ENCODE peak calls at places on chromosomes 3 and 15, in four cellular contexts. D, C, E and X are unnamed samples.

GRCh38 chr15:25931846-25932245 is 68.7 kb upstream of the ATP10A start:
- DNase-seq in C (peak; percentile 7), E (no peak), D (no peak), X (no peak)

GRCh38 chr3:60588806-60589205 is 662.4 kb downstream of the FHIT start:
- DNase-seq in C (peak; percentile 54), E (peak; percentile 38), D (peak; percentile 39), X (peak; percentile 3)

GRCh38 chr3:30747771-30748281 is 141.4 kb downstream of the TGFBR2 start:
- DNase-seq in E (no peak), D (peak; percentile 56), C (peak; percentile 70), X (peak; percentile 6)

GRCh38 chr3:14487821-14488220 is 52.3 kb downstream of the GRIP2 start:
- DNase-seq in C (no peak), E (no peak), D (no peak), X (no peak)

GRCh38 chr3:117622130-117622841 is 912.7 kb downstream of the TUSC7 start:
- DNase-seq in C (peak; percentile 87), E (no peak), D (peak; percentile 74), X (peak; percentile 1)

GRCh38 chr3:177893321-177893720 is 642.9 kb upstream of the KCNMB2 start:
- DNase-seq in D (peak; percentile 27), E (no peak), C (peak; percentile 21), X (no peak)

GRCh38 chr3:14565791-14566588 is 25.8 kb upstream of the GRIP2 start:
- DNase-seq in E (no peak), C (peak; percentile 27), D (peak; percentile 68), X (peak; percentile 12)

GRCh38 chr3:89932882-89933281 is 825.5 kb downstream of the EPHA3 start:
- DNase-seq in D (no peak), C (no peak), E (no peak), X (no peak)

GRCh38 chr15:40054746-40055575 is 16.0 kb upstream of the SRP14 start:
- DNase-seq in E (peak; percentile 94), C (peak; percentile 33), D (peak; percentile 31), X (no peak)

GRCh38 chr3:183584246-183584913 is 28.9 kb upstream of the KLHL6 start:
- DNase-seq in E (no peak), D (peak; percentile 65), C (peak; percentile 64), X (no peak)

GRCh38 chr15:101102746-101103145 is 149.1 kb downstream of the CHSY1 start:
- DNase-seq in E (no peak), D (no peak), C (no peak), X (no peak)

GRCh38 chr3:114092151-114093000 is 35.8 kb downstream of the QTRT2 start:
- DNase-seq in E (no peak), D (no peak), C (peak; percentile 29), X (no peak)

GRCh38 chr3:182730675-182731042 is 62.6 kb upstream of the ATP11B start:
- DNase-seq in C (no peak), D (no peak), E (no peak), X (no peak)

GRCh38 chr3:38805765-38806386 is 10.1 kb downstream of the SCN10A start:
- DNase-seq in E (peak; percentile 33), C (peak; percentile 85), D (peak; percentile 55), X (peak; percentile 67)

GRCh38 chr15:38252481-38253311 is at the start of gene SPRED1:
- DNase-seq in D (peak; percentile 68), E (peak; percentile 60), C (peak; percentile 53), X (peak; percentile 54)

GRCh38 chr3:32421991-32422859 is 30.6 kb downstream of the CMTM7 start:
- DNase-seq in D (peak; percentile 90), C (peak; percentile 77), E (peak; percentile 96), X (peak; percentile 96)

GRCh38 chr3:111311709-111312235 is 230.2 kb upstream of the CD96 start:
- DNase-seq in E (no peak), D (peak; percentile 45), C (peak; percentile 56), X (no peak)

GRCh38 chr3:21920431-21920830 is 169.4 kb upstream of the ZNF385D start:
- DNase-seq in D (peak; percentile 93), C (peak; percentile 92), E (no peak), X (no peak)

GRCh38 chr3:69879051-69879450 is 120.5 kb upstream of the SAMMSON start:
- DNase-seq in E (no peak), D (no peak), C (no peak), X (no peak)

DNA sequence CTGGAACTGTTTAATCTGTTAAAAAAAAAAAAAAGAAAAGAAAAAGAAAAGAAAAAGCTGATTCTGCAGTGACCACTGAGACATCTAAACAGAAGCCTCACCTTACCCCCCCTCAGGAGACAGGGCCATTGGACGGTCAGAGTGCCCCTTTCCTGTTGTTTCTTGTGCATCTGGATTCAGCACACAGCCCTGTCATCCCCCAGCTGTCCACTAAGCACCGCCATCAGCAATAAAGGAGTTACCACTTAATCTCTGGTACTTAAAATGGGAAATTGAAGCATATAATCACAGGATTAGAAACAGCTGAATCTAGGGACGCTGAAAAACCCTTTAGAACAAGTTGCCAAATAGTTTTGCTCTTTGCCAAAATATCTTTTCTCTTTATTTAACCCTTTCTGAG is 62.5 kb downstream of the TRIM69 start:
- DNase-seq in C (no peak), D (no peak), E (no peak), X (no peak)
- TF ChIP-seq CTCF in C (peak; percentile 38), D (no peak), E (peak; percentile 23), X (no peak)

DNA sequence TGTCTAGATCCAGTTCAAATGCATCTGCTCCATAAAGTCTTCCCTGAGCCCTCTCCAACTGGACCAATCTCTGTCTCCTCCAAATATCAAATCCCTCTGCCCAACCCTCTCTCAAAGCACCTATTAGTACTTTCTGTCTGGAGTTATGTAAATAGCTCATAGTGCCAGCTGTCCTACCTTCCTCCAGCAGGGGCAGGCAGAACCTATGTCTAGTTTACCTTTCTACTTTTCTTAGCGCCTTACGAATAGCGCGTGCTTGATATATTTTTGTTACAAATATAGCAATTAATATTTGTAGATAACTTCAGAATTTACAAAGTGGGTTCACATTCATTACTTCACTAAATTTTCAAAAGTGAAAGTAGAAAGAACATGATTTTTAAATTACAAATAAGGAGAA is 14.0 kb upstream of the CCDC80 start:
- DNase-seq in E (no peak), C (peak; percentile 32), D (no peak), X (no peak)
- TF ChIP-seq CTCF in E (peak; percentile 43), C (peak; percentile 17), D (no peak), X (no peak)

GRCh38 chr3:43161684-43162512 is 56.0 kb upstream of the POMGNT2 start:
- DNase-seq in D (peak; percentile 70), C (peak; percentile 87), E (no peak), X (no peak)
- TF ChIP-seq CTCF in D (peak; percentile 62), C (peak; percentile 47), E (peak; percentile 52), X (no peak)

DNA sequence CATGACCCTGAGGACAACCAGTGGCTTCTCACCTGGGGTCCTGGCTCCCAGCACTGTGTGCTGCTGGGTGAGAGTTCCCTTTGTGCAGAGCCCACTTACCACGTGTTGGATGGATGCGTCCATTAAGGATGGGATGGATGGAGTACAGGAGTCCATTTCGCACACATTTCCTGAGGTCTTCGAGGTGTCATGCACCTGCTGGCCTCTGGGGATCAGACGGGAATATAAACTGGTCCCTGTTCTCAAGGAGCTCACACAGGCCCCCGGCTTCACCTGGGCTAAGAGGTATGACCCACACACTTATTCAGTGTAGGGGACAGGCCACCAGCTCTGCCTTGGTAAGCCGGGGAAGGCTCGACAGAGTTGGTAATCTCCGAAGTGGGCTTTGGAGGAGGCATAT is 39.5 kb downstream of the MAGEF1 start:
- DNase-seq in D (no peak), E (no peak), C (no peak), X (no peak)
- TF ChIP-seq CTCF in D (no peak), E (no peak), C (no peak), X (no peak)